ENCODE peak calls at places on chromosomes 12 and 14, in ten cellular contexts. H is thoracic aorta, P is fibroblast of villous mesenchyme, O is MM.1S, Q is lung, D is IMR-90, C is GM12864, F is stomach, W is HepG2, M is uterus. V is an unnamed sample.

GRCh38 chr12:113066806-113067400 is 10.4 kb downstream of the DTX1 start:
- DNase-seq in F (no peak), D (no peak), Q (no peak), M (no peak), C (no peak), O (no peak), W (no peak), P (no peak), H (no peak), V (no peak)

GRCh38 chr12:106428379-106428778 is 70.8 kb downstream of the POLR3B start:
- DNase-seq in H (no peak), W (no peak), C (no peak), Q (no peak), O (no peak), D (peak), P (peak), M (peak), F (peak), V (no peak)

GRCh38 chr12:121791671-121792496 is 1.6 kb downstream of the RHOF start:
- DNase-seq in C (no peak), F (peak), O (no peak), D (no peak), W (peak), Q (peak), H (no peak), M (no peak), P (no peak), V (no peak)

GRCh38 chr12:38921025-38921677 is 15.8 kb upstream of the CPNE8 start:
- DNase-seq in W (peak), O (peak), H (no peak), F (peak), D (no peak), M (no peak), P (peak), Q (peak), C (no peak), V (peak)

GRCh38 chr14:93951798-93952540 is 24.4 kb downstream of the ASB2 start:
- DNase-seq in C (no peak), H (no peak), P (no peak), W (no peak), D (peak), O (no peak), F (no peak), M (no peak), Q (no peak), V (no peak)

GRCh38 chr12:76670776-76671175 is 93.1 kb upstream of the ZDHHC17 start:
- DNase-seq in P (peak), W (no peak), M (no peak), F (no peak), Q (no peak), D (peak), C (no peak), H (no peak), O (no peak), V (no peak)

GRCh38 chr14:105380656-105381210 is 17.6 kb upstream of the TEX22 start:
- DNase-seq in C (no peak), P (no peak), M (no peak), D (no peak), O (no peak), Q (no peak), F (no peak), H (no peak), W (no peak), V (no peak)

GRCh38 chr14:38122241-38122640 is 85.5 kb upstream of the SSTR1 start:
- DNase-seq in Q (no peak), M (no peak), C (no peak), F (no peak), H (no peak), D (peak), W (no peak), P (no peak), O (no peak), V (no peak)

GRCh38 chr12:105358789-105359188 is 28.3 kb downstream of the C12orf75 start:
- DNase-seq in H (no peak), D (no peak), O (no peak), F (no peak), Q (no peak), M (no peak), W (no peak), P (no peak), C (no peak), V (no peak)

GRCh38 chr12:501722-502447 is 42.1 kb downstream of the B4GALNT3 start:
- DNase-seq in C (no peak), F (peak), P (no peak), M (no peak), D (no peak), W (no peak), O (no peak), H (no peak), Q (no peak), V (no peak)

GRCh38 chr12:1972260-1972659 is 32.0 kb downstream of the DCP1B start:
- DNase-seq in D (peak), P (peak), C (no peak), O (no peak), W (no peak), F (no peak), Q (no peak), M (no peak), H (no peak), V (no peak)

GRCh38 chr12:49253033-49253623 is 11.8 kb upstream of the TUBA1C start:
- DNase-seq in F (no peak), P (no peak), C (no peak), Q (no peak), W (no peak), M (no peak), D (peak), H (no peak), O (no peak), V (no peak)

GRCh38 chr14:106635569-106635968 is 1109.2 kb downstream of the TMEM121 start:
- DNase-seq in H (no peak), M (no peak), D (no peak), W (no peak), O (no peak), C (no peak), F (no peak), Q (no peak), P (no peak), V (no peak)

GRCh38 chr12:45216983-45217485 is 1.1 kb downstream of the ANO6 start:
- DNase-seq in M (no peak), C (no peak), D (no peak), W (no peak), O (no peak), H (no peak), Q (no peak), P (peak), F (no peak), V (no peak)

GRCh38 chr12:32533971-32534590 is 134.7 kb downstream of the FGD4 start:
- DNase-seq in H (peak), M (peak), P (peak), C (no peak), W (peak), F (peak), D (peak), Q (peak), O (peak), V (no peak)

DNA sequence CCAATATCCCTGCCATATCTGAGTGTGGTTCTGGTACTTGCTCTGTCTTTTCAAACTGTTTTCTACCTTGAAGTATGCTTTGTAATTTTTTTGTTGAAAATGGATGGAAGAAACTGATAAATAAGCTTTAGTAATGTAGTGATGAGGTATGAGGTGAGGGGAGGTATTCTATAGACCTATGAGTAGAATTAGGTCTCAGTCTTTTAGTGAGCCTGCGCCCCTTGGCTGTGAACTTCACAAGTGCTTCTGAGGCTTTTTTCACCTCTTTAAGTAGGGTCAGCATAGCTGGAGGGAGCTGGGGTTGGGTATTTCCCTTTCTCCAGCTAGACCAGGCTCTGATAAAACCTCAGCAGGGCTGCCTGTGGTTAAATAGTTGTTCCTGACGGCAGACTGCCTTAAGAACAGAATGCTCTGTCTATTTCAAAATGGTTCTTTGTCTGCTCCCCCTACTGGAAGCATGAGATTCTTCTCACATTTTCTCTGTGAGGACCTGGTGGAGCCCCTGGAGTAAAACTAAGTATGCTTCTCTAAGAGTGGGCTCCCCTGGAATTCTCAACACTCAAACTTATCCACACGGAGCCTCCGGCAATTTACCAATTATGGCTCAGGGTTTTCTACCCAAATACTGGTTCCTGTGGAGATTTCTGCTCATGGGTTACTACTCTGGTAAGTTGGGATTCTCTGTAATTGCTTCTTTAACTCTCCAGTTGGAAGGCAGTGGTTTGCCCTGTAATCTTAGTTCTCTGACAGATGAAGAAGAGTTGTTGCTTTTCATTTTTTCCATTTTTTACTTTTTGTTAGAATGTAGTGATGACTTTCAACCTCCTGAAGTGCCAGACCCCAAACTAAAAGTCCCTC is 13.1 kb downstream of the KRT5 start:
- DNase-seq in M (no peak), W (peak), Q (no peak), H (no peak), C (no peak), O (peak), F (no peak), P (peak), D (peak), V (no peak)
- TF ChIP-seq CTCF in M (peak), W (peak), Q (no peak), H (peak), C (peak), O (peak), F (peak), P (peak), D (peak), V (peak)

DNA sequence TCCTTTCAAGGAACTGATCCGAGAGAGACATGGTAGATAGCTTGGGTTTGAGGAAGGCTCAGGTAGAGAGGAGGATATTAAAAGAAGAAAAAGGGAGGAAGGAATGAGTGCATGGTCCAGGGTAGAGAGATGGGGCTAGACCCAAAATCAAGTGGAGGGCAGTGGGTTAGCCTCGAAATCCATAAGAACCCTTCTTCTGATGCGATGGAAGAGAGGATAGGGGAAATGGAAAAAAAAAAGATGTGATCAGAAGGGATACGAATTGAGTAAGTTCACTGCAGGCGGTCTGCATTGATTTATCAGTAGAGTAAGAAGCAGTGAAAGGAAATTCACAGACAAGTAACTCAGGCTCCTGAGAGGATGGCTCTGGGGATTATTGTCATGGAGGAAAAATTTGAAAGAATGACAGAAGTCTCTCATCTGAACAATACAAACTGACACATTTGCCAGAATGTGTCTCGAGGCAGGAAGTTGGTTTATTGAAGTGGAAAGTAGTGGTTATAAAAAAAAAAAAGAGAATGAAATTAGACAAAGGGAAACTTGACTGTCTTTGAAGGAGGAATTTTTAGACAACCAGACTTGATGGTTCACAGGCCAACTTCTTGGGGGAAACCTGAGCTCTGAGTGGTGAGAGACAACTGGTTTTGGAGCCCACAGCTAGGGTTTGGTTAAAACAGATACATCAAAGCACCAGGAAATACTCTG is 10.2 kb downstream of the PPFIBP1 start:
- DNase-seq in Q (no peak), C (peak), P (no peak), H (no peak), M (no peak), W (no peak), D (no peak), O (no peak), F (no peak), V (peak)
- H3K4me3 ChIP-seq in Q (no peak), C (no peak), P (no peak), H (no peak), M (no peak), W (no peak), D (no peak), O (no peak), F (no peak), V (no peak)

DNA sequence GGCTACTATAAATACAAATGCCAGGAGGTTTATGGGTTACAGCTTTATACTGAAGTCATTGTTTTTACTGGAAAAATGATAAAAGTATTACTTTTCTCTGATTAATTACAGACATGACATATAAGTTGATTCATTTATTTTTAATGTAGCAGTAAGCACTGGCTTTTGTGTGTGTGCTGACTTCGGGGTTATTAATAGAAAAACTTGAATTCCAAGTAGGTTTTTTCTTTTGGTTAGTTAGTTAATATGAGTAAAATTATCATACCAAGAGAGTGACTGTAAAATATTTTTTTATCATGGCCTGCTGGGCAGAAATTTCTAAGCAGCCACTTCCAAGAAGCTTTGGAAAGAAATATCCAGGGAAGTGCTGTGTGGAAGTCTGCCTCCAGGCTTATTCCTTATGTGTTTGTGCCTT is 56.4 kb downstream of the IFT81 start:
- DNase-seq in P (peak), D (peak), F (no peak), Q (no peak), H (no peak), M (no peak), W (no peak), O (no peak), C (no peak), V (no peak)
- TF ChIP-seq CTCF in P (no peak), D (no peak), F (no peak), Q (no peak), H (peak), M (no peak), W (no peak), O (no peak), C (no peak), V (no peak)

GRCh38 chr14:24216345-24216699 is 456 bp upstream of the MDP1 start:
- DNase-seq in F (no peak), O (no peak), W (no peak), P (no peak), M (no peak), H (no peak), Q (no peak), D (no peak), C (no peak), V (no peak)
- H3K4me3 ChIP-seq in F (no peak), O (no peak), W (no peak), P (peak), M (peak), H (peak), Q (no peak), D (no peak), C (peak), V (peak)

GRCh38 chr12:10101648-10102220 is 2.9 kb upstream of the CLEC1A start:
- DNase-seq in O (no peak), F (no peak), D (no peak), W (no peak), M (no peak), C (no peak), P (no peak), Q (no peak), H (no peak), V (no peak)
- TF ChIP-seq CTCF in O (no peak), F (no peak), D (no peak), W (no peak), M (no peak), C (no peak), P (no peak), Q (no peak), H (no peak), V (no peak)

DNA sequence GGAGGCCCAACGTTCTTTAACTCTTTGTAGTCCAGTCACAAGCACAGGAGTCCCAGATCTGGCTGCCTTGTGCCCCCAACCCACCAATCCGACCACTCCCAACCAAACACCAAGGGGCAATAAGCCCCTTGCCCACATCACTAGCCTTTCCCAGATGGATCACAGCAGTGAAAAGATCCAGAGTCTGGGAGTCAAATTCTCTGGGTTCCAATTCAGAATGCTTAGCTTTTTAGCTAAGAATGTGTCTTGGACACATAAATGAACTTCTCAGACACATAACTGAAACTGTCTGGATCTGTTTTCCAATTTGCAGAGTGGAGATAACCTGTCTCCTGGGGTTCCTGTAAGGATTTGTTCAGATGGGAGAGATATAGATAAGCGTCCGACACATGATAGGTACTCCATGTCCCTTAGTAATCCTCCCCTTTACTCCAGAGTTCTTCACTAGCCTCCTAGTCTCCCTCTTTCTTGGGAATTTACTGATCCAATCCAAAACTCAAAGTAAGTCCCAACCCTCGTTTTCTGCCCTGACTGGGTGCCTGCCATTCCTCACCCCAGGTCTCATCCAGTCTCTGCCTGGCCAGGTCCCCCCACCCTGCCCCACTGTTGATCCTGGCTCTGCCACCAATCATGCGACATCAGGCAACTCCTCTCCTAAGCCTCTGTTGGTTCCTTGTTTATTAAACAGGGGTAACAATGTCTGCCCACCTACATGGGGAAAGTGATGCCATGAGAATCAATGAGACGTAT is 439 bp upstream of the TNFRSF1A start:
- DNase-seq in O (no peak), Q (no peak), D (no peak), C (no peak), F (no peak), H (no peak), P (peak), W (no peak), M (no peak), V (no peak)
- H3K4me3 ChIP-seq in O (peak), Q (peak), D (no peak), C (peak), F (peak), H (peak), P (peak), W (peak), M (peak), V (peak)

GRCh38 chr12:6092784-6093722 is 31.4 kb downstream of the VWF start:
- DNase-seq in O (no peak), P (peak), F (peak), M (peak), W (no peak), Q (peak), H (peak), C (no peak), D (peak), V (no peak)
- TF ChIP-seq CTCF in O (no peak), P (no peak), F (no peak), M (no peak), W (no peak), Q (no peak), H (no peak), C (no peak), D (no peak), V (no peak)